ENCODE peak calls at places on chromosomes 4 and X, in ten cellular contexts. One of them, this sample, is unnamed.

GRCh38 chr4:76624271-76624681 is 189.2 kb downstream of the SHROOM3 start:
- DNase-seq in brain pericyte: peak
- DNase-seq in stimulated activated CD8-positive, alpha-beta memory T cell treated with anti-CD3 and anti-CD28 coated beads, Interleukin-4, amount 100 ng/mL, for 48 hours: no peak
- DNase-seq in AML-193: no peak
- DNase-seq in pons: peak
- DNase-seq in kidney tubule cell: peak
- DNase-seq in left ventricle myocardium superior: no peak
- DNase-seq in immature natural killer cell: no peak
- DNase-seq in astrocyte of the spinal cord: peak
- DNase-seq in ovary: peak
- DNase-seq in this sample: peak

GRCh38 chr4:76950052-76950845 is 697 bp downstream of the SEPTIN11 start:
- DNase-seq in stimulated activated CD8-positive, alpha-beta memory T cell treated with anti-CD3 and anti-CD28 coated beads, Interleukin-4, amount 100 ng/mL, for 48 hours: peak
- DNase-seq in kidney tubule cell: peak
- DNase-seq in AML-193: no peak
- DNase-seq in pons: peak
- DNase-seq in astrocyte of the spinal cord: no peak
- DNase-seq in left ventricle myocardium superior: peak
- DNase-seq in ovary: peak
- DNase-seq in immature natural killer cell: peak
- DNase-seq in brain pericyte: no peak
- DNase-seq in this sample: peak

GRCh38 chr4:151169223-151169622 is 69.8 kb downstream of the RPS3A start:
- DNase-seq in stimulated activated CD8-positive, alpha-beta memory T cell treated with anti-CD3 and anti-CD28 coated beads, Interleukin-4, amount 100 ng/mL, for 48 hours: no peak
- DNase-seq in kidney tubule cell: peak
- DNase-seq in left ventricle myocardium superior: peak
- DNase-seq in pons: peak
- DNase-seq in brain pericyte: peak
- DNase-seq in astrocyte of the spinal cord: peak
- DNase-seq in AML-193: no peak
- DNase-seq in ovary: peak
- DNase-seq in immature natural killer cell: no peak
- DNase-seq in this sample: no peak

GRCh38 chr4:70936200-70936787 is 34.1 kb downstream of the MOB1B start:
- DNase-seq in stimulated activated CD8-positive, alpha-beta memory T cell treated with anti-CD3 and anti-CD28 coated beads, Interleukin-4, amount 100 ng/mL, for 48 hours: no peak
- DNase-seq in kidney tubule cell: peak
- DNase-seq in left ventricle myocardium superior: no peak
- DNase-seq in immature natural killer cell: no peak
- DNase-seq in astrocyte of the spinal cord: no peak
- DNase-seq in AML-193: no peak
- DNase-seq in pons: no peak
- DNase-seq in ovary: no peak
- DNase-seq in brain pericyte: no peak
- DNase-seq in this sample: no peak

GRCh38 chrX:49876750-49877149 is 2.5 kb upstream of the USP27X start:
- DNase-seq in AML-193: peak
- DNase-seq in stimulated activated CD8-positive, alpha-beta memory T cell treated with anti-CD3 and anti-CD28 coated beads, Interleukin-4, amount 100 ng/mL, for 48 hours: peak
- DNase-seq in pons: peak
- DNase-seq in astrocyte of the spinal cord: peak
- DNase-seq in kidney tubule cell: peak
- DNase-seq in left ventricle myocardium superior: no peak
- DNase-seq in brain pericyte: no peak
- DNase-seq in immature natural killer cell: no peak
- DNase-seq in ovary: no peak
- DNase-seq in this sample: no peak

GRCh38 chr4:135319685-135320084 is 1118.1 kb upstream of the PABPC4L start:
- DNase-seq in AML-193: no peak
- DNase-seq in kidney tubule cell: no peak
- DNase-seq in stimulated activated CD8-positive, alpha-beta memory T cell treated with anti-CD3 and anti-CD28 coated beads, Interleukin-4, amount 100 ng/mL, for 48 hours: no peak
- DNase-seq in brain pericyte: no peak
- DNase-seq in astrocyte of the spinal cord: no peak
- DNase-seq in left ventricle myocardium superior: no peak
- DNase-seq in immature natural killer cell: no peak
- DNase-seq in pons: no peak
- DNase-seq in ovary: no peak
- DNase-seq in this sample: no peak

GRCh38 chr4:127352220-127352619 is 280.5 kb upstream of the INTU start:
- DNase-seq in immature natural killer cell: no peak
- DNase-seq in ovary: no peak
- DNase-seq in astrocyte of the spinal cord: no peak
- DNase-seq in brain pericyte: no peak
- DNase-seq in pons: no peak
- DNase-seq in kidney tubule cell: no peak
- DNase-seq in stimulated activated CD8-positive, alpha-beta memory T cell treated with anti-CD3 and anti-CD28 coated beads, Interleukin-4, amount 100 ng/mL, for 48 hours: no peak
- DNase-seq in left ventricle myocardium superior: no peak
- DNase-seq in AML-193: no peak
- DNase-seq in this sample: no peak

GRCh38 chrX:1336331-1337143 is at the start of gene IL3RA:
- DNase-seq in left ventricle myocardium superior: peak
- DNase-seq in pons: peak
- DNase-seq in brain pericyte: no peak
- DNase-seq in astrocyte of the spinal cord: no peak
- DNase-seq in AML-193: peak
- DNase-seq in ovary: no peak
- DNase-seq in stimulated activated CD8-positive, alpha-beta memory T cell treated with anti-CD3 and anti-CD28 coated beads, Interleukin-4, amount 100 ng/mL, for 48 hours: no peak
- DNase-seq in immature natural killer cell: no peak
- DNase-seq in kidney tubule cell: no peak
- DNase-seq in this sample: peak

GRCh38 chr4:153831236-153831635 is 42.4 kb upstream of the SFRP2 start:
- DNase-seq in pons: no peak
- DNase-seq in kidney tubule cell: no peak
- DNase-seq in AML-193: no peak
- DNase-seq in immature natural killer cell: no peak
- DNase-seq in stimulated activated CD8-positive, alpha-beta memory T cell treated with anti-CD3 and anti-CD28 coated beads, Interleukin-4, amount 100 ng/mL, for 48 hours: no peak
- DNase-seq in astrocyte of the spinal cord: no peak
- DNase-seq in ovary: no peak
- DNase-seq in left ventricle myocardium superior: no peak
- DNase-seq in brain pericyte: no peak
- DNase-seq in this sample: no peak

This sample was measured in PC-9.